ENCODE peak calls at places on chromosome 6, in four cellular contexts. A, W, G and D are unnamed samples. For H3K36me3, the result is how much of the 10 kb centered on the place peaks cover.

GRCh38 chr6:42099340-42100028 is 42.9 kb downstream of the C6orf132 start:
- DNase-seq in A (peak), G (peak), W (no peak), D (no peak)

GRCh38 chr6:47195251-47195650 is 114.5 kb downstream of the TNFRSF21 start:
- DNase-seq in G (peak), W (no peak), A (no peak), D (no peak)

GRCh38 chr6:6900566-6901204 is 207.1 kb upstream of the RREB1 start:
- DNase-seq in A (no peak), G (no peak), W (no peak), D (no peak)

GRCh38 chr6:21163110-21163837 is 430.3 kb upstream of the SOX4 start:
- DNase-seq in A (no peak), W (no peak), G (peak), D (no peak)

GRCh38 chr6:46997646-46998045 is 44.5 kb downstream of the ADGRF1 start:
- DNase-seq in A (no peak), W (no peak), G (no peak), D (no peak)

GRCh38 chr6:33118525-33119123 is 42.8 kb downstream of the HLA-DPB1 start:
- DNase-seq in W (peak), G (peak), A (no peak), D (no peak)

GRCh38 chr6:170553686-170554085 is 483 bp upstream of the TBP start:
- DNase-seq in W (no peak), A (peak), G (peak), D (no peak)

GRCh38 chr6:34600796-34601195 is 44.7 kb upstream of the SPDEF start:
- DNase-seq in A (no peak), G (no peak), W (no peak), D (no peak)

GRCh38 chr6:24818346-24818745 is 19.6 kb upstream of the ARMH2 start:
- DNase-seq in A (no peak), W (no peak), G (no peak), D (no peak)

GRCh38 chr6:30891450-30891723 is 7.1 kb downstream of the DDR1 start:
- DNase-seq in A (no peak), W (no peak), G (no peak), D (no peak)

GRCh38 chr6:30894381-30894780 is 10.1 kb downstream of the DDR1 start:
- DNase-seq in A (no peak), W (no peak), G (no peak), D (no peak)

GRCh38 chr6:30893666-30894065 is 9.3 kb downstream of the DDR1 start:
- DNase-seq in W (no peak), G (no peak), A (no peak), D (no peak)

GRCh38 chr6:30891816-30892553 is 7.7 kb downstream of the DDR1 start:
- DNase-seq in A (no peak), W (no peak), G (no peak), D (no peak)

GRCh38 chr6:30893001-30893591 is 8.8 kb downstream of the DDR1 start:
- DNase-seq in A (no peak), G (no peak), W (peak), D (no peak)
- H3K36me3 ChIP-seq in A (under half), G (under half), W (under half), D (half or more)

DNA sequence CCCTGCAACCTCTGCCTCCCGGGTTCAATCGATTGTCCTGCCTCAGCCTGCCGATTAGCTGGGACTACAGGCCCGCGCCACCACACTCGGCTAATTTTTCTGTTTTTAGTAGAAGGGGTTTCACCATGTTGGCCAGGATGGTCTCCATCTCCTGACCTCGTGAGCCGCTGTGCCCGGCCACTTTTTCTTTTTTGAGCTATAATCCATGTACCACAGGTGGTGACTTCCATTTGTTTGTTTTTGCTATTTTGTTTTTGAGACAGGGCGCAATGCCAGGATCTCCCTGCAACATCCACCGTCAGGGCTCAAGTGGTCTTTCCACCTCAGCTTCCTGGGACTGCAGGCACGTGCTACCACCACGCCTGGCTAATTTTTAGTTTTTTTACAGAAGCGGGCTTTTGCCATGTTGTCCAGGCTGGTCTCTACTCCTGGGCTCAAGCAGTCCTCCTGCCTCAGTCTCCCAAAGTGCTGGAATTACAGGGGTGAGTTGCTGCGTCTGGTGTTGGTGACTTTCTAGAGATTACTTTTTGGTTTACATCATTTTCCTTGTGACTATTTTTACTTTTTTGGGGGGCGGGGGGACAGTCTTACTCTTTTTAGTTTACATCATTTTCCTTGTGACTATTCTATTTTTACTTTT is 8.6 kb downstream of the HSPA1B start:
- DNase-seq in G (no peak), A (no peak), W (no peak), D (no peak)
- H3K36me3 ChIP-seq in G (under half), A (under half), W (under half), D (half or more)

DNA sequence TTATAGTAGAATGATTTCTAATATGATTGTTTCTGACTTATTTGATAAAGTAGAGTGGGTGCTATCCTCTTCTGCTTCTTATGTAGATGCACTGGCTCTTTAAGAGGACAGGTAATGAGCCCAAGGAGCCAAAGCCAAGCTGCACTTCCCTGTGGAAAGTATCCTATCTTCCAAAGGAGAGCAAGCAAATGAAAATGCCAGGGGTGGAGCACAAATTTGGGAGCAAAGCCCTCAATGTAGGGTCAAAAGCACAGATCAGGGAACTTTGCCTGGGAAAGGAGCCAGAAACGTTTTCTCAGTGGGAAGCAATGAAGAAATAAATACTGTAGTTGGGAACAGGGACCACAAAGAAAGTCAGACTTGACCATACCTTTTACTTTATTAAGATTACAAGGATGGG is 242.9 kb downstream of the SYNE1 start:
- DNase-seq in W (no peak), A (no peak), G (no peak), D (no peak)
- H3K36me3 ChIP-seq in W (under half), A (under half), G (under half), D (under half)

GRCh38 chr6:3267162-3267561 is 8.4 kb downstream of the PSMG4 start:
- DNase-seq in W (no peak), G (no peak), A (no peak), D (no peak)

GRCh38 chr6:3270258-3270657 is 11.5 kb downstream of the PSMG4 start:
- DNase-seq in A (no peak), G (no peak), W (no peak), D (no peak)

GRCh38 chr6:3266170-3266569 is 7.4 kb downstream of the PSMG4 start:
- DNase-seq in G (no peak), A (no peak), W (no peak), D (no peak)

GRCh38 chr6:3269412-3269975 is 10.7 kb downstream of the PSMG4 start:
- DNase-seq in A (no peak), W (no peak), G (no peak), D (no peak)

DNA sequence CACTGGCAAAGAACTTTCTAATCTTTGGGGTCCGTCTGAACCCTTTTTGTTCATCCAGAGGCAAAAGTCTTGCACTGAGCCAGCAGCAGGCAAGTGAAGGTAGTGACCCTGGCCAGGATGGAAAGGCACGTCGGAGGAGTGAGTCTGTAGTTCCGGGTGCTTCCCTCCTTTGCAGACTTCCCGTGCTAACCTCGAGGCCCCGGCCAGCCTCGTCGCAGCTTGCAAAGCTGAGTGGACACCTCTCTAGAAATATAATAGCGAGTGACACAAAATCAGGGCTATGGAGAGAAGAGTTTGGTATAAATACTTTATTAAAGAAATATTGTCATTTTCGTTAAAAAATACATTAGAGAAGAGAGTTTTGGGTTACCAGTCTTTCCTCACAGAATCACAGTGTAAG is 9.9 kb downstream of the PSMG4 start:
- DNase-seq in W (no peak), G (no peak), A (no peak), D (no peak)
- H3K36me3 ChIP-seq in W (under half), G (under half), A (under half), D (half or more)